ENCODE peak calls at places on chromosome 17, in ten cellular contexts. H, B, T, O, C, L, A, F, I and Y are unnamed samples.

GRCh38 chr17:42310281-42311156 is 22.2 kb downstream of the STAT5A start:
- DNase-seq in L (no peak), A (no peak), I (no peak), T (no peak), F (no peak), C (no peak), H (peak; percentile 71), O (no peak), B (peak; percentile 60), Y (no peak)

GRCh38 chr17:41813039-41813680 is 356 bp downstream of the FKBP10 start:
- DNase-seq in A (no peak), I (no peak), B (peak; percentile 3), T (no peak), O (no peak), H (peak; percentile 68), L (no peak), F (no peak), C (no peak), Y (no peak)

GRCh38 chr17:47076171-47076570 is 97.1 kb upstream of the RPRML start:
- DNase-seq in T (no peak), O (no peak), B (no peak), H (no peak), F (no peak), L (no peak), C (no peak), A (no peak), I (no peak), Y (no peak)

GRCh38 chr17:67477687-67478086 is 100.6 kb downstream of the PITPNC1 start:
- DNase-seq in L (no peak), O (no peak), H (no peak), A (no peak), I (no peak), C (no peak), B (no peak), F (peak; percentile 43), T (no peak), Y (no peak)

GRCh38 chr17:28675980-28676379 is 14.0 kb downstream of the SUPT6H start:
- DNase-seq in C (no peak), L (no peak), H (peak; percentile 33), B (no peak), T (no peak), I (no peak), O (no peak), A (no peak), F (peak; percentile 10), Y (no peak)

GRCh38 chr17:46056800-46057304 is 57.8 kb downstream of the STH start:
- DNase-seq in A (no peak), B (no peak), C (no peak), F (peak; percentile 45), H (peak; percentile 53), L (no peak), T (no peak), I (no peak), O (no peak), Y (no peak)

GRCh38 chr17:40317345-40317873 is 8.4 kb downstream of the RARA start:
- DNase-seq in L (no peak), H (peak; percentile 91), O (peak; percentile 68), T (peak; percentile 50), C (peak; percentile 78), B (peak; percentile 66), F (peak; percentile 46), I (peak; percentile 79), A (no peak), Y (no peak)

GRCh38 chr17:61486135-61487120 is 34.2 kb downstream of the TBX4 start:
- DNase-seq in T (peak; percentile 14), F (no peak), C (peak; percentile 44), O (peak; percentile 80), H (peak; percentile 37), I (no peak), L (no peak), A (no peak), B (no peak), Y (peak; percentile 50)

GRCh38 chr17:7883781-7884386 is 4.7 kb upstream of the CHD3 start:
- DNase-seq in I (no peak), B (peak; percentile 37), C (no peak), F (no peak), T (no peak), L (no peak), H (no peak), O (peak; percentile 55), A (no peak), Y (no peak)

GRCh38 chr17:12737740-12738469 is 51.4 kb upstream of the ARHGAP44 start:
- DNase-seq in B (no peak), I (no peak), C (no peak), A (peak; percentile 15), L (no peak), F (no peak), T (no peak), O (no peak), H (no peak), Y (no peak)

DNA sequence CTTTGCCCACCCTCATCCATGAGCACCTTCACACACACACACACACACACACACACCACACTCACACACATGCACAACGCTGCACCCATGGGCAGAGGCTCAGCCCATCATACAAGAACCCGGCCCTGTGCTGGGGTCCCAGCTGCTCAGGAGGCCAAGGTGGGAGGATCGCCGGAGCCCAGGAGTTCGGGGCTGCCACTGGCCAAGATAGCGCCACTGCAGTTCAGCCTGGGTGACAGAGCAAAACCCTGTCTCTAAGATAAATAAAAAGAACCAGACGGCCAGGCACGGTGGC is 3.4 kb upstream of the FSCN2 start:
- DNase-seq in O (no peak), T (no peak), H (no peak), A (no peak), B (no peak), L (no peak), C (no peak), F (no peak), I (no peak), Y (peak; percentile 39)
- TF ChIP-seq POLR2AphosphoS5 in O (no peak), T (no peak), H (no peak), A (no peak), B (no peak), L (no peak), C (no peak), F (no peak), I (no peak), Y (no peak)

DNA sequence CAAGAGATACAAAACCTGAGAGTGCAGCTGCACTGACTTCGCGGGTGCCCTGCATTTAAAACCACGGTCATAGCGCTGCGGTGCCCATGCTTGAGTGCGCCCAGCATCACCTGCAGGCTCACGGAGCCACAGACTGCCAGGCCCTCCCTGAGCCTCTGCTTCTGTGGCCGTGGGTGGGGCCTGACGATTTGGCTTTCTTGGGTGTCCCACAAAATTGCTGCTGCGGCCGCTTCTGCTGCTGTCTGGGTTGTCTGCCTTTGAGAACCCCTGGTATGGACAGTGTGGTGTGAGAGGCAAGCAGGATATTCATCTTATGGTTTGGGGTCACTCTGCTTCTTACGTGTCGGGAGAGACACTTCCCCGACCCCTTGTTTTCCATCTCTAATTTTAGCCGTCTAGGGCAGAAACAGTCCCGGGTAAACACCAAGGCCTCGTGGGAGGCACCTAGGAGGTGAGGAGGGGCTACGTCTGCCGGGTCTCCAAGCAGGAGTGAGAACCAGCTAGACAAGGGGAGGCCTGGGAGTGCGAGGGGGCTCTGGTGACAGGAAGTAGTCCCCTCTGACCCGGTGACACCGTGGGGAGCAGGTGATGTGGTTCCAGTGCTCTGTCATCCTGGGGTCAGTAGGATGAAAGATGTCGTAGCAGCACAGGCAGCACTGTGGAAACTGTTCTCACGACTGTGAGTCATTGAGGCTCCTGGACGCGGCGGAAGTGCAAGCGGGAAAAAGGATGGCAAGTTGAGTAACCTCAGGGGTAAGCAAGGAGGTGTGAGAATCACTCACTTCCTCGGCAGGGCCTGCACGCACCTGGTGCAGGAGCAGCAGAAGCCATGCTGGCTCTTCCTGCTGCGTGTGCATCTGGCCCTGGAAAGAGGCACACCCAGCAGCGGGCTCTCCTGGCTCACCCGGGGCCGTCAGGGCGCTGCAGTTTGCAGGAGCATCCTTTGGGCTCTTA is 176.3 kb downstream of the RPTOR start:
- DNase-seq in L (no peak), T (peak; percentile 37), C (no peak), I (no peak), O (no peak), A (no peak), F (no peak), B (no peak), H (no peak), Y (no peak)
- H3K27ac ChIP-seq in L (no peak overlapping the region), T (peak overlapping the region; percentile 31), C (no peak overlapping the region), I (no peak overlapping the region), O (no peak overlapping the region), A (no peak overlapping the region), F (no peak overlapping the region), B (no peak overlapping the region), H (no peak overlapping the region), Y (no peak overlapping the region)

GRCh38 chr17:81379523-81379942 is 15.7 kb upstream of the BAHCC1 start:
- DNase-seq in C (peak; percentile 72), L (no peak), B (peak; percentile 59), A (peak; percentile 82), I (no peak), H (no peak), T (peak; percentile 90), O (peak; percentile 57), F (peak; percentile 81), Y (no peak)
- TF ChIP-seq CTCF in C (no peak), L (no peak), B (peak; percentile 23), A (no peak), I (no peak), H (peak; percentile 9), T (no peak), O (no peak), F (peak; percentile 10), Y (no peak)

GRCh38 chr17:50479522-50480141 is 972 bp downstream of the RSAD1 start:
- DNase-seq in T (peak; percentile 79), C (peak; percentile 92), O (peak; percentile 95), A (peak; percentile 79), H (peak; percentile 92), I (no peak), B (peak; percentile 84), F (peak; percentile 77), L (peak; percentile 93), Y (peak; percentile 88)
- TF ChIP-seq POLR2AphosphoS5 in T (peak; percentile 20), C (peak; percentile 4), O (peak; percentile 20), A (no peak), H (no peak), I (no peak), B (peak; percentile 19), F (no peak), L (no peak), Y (no peak)

GRCh38 chr17:76540381-76541300 is 797 bp downstream of the PRCD start:
- DNase-seq in L (peak; percentile 97), H (peak; percentile 99), T (peak; percentile 92), A (peak; percentile 90), B (peak; percentile 98), F (peak; percentile 93), O (peak; percentile 93), I (peak; percentile 96), C (peak; percentile 88), Y (peak; percentile 95)
- H3K27ac ChIP-seq in L (peak overlapping the region; percentile 57), H (no peak overlapping the region), T (peak overlapping the region; percentile 47), A (peak overlapping the region; percentile 47), B (peak overlapping the region; percentile 65), F (peak overlapping the region; percentile 61), O (no peak overlapping the region), I (no peak overlapping the region), C (peak overlapping the region; percentile 51), Y (no peak overlapping the region)

GRCh38 chr17:54662978-54663876 is 237.4 kb upstream of the TOM1L1 start:
- DNase-seq in C (no peak), B (no peak), H (peak; percentile 75), T (no peak), O (no peak), F (no peak), I (no peak), A (no peak), L (no peak), Y (no peak)

GRCh38 chr17:54666559-54666958 is 234.1 kb upstream of the TOM1L1 start:
- DNase-seq in A (no peak), C (no peak), O (no peak), T (no peak), L (no peak), B (no peak), I (no peak), H (peak; percentile 41), F (no peak), Y (no peak)
- TF ChIP-seq CTCF in A (peak; percentile 34), C (no peak), O (no peak), T (no peak), L (no peak), B (no peak), I (no peak), H (no peak), F (no peak), Y (no peak)